ENCODE peak calls at places on chromosomes 4 and X, in five cellular contexts. One of them, this sample, is unnamed.
A peak's percentile ranks its signal among the peaks of the same experiment; 100 is the strongest.

GRCh38 chrX:119181491-119181890 is 53.9 kb upstream of the KIAA1210 start:
- DNase-seq in IMR-90: no peak
- DNase-seq in H9: peak; percentile 63
- DNase-seq in neuronal stem cell: no peak
- DNase-seq in mesenchymal stem cell: no peak
- DNase-seq in this sample: peak; percentile 63

GRCh38 chr4:46388860-46389259 is 1.1 kb downstream of the GABRA2 start:
- DNase-seq in IMR-90: no peak
- DNase-seq in H9: no peak
- DNase-seq in neuronal stem cell: no peak
- DNase-seq in mesenchymal stem cell: peak; percentile 59
- DNase-seq in this sample: no peak

GRCh38 chr4:1793496-1793840 is 375 bp downstream of the FGFR3 start:
- DNase-seq in IMR-90: no peak
- DNase-seq in H9: no peak
- DNase-seq in neuronal stem cell: no peak
- DNase-seq in mesenchymal stem cell: peak; percentile 29
- DNase-seq in this sample: peak; percentile 63

GRCh38 chrX:69616520-69617203 is 749 bp downstream of the EDA start:
- DNase-seq in IMR-90: no peak
- DNase-seq in H9: peak; percentile 36
- DNase-seq in neuronal stem cell: no peak
- DNase-seq in mesenchymal stem cell: no peak
- DNase-seq in this sample: peak; percentile 36

GRCh38 chrX:20521245-20521644 is 254.5 kb upstream of the RPS6KA3 start:
- DNase-seq in IMR-90: peak; percentile 74
- DNase-seq in H9: no peak
- DNase-seq in neuronal stem cell: no peak
- DNase-seq in mesenchymal stem cell: peak; percentile 60
- DNase-seq in this sample: peak; percentile 14

GRCh38 chr4:184978211-184978610 is 40.1 kb upstream of the HELT start:
- DNase-seq in IMR-90: no peak
- DNase-seq in H9: no peak
- DNase-seq in neuronal stem cell: no peak
- DNase-seq in mesenchymal stem cell: no peak
- DNase-seq in this sample: no peak

GRCh38 chr4:137956256-137956655 is 285.9 kb downstream of the SLC7A11 start:
- DNase-seq in IMR-90: peak; percentile 65
- DNase-seq in H9: no peak
- DNase-seq in neuronal stem cell: no peak
- DNase-seq in mesenchymal stem cell: no peak
- DNase-seq in this sample: no peak

GRCh38 chrX:153200462-153200861 is 21.4 kb downstream of the MAGEA1 start:
- DNase-seq in IMR-90: no peak
- DNase-seq in H9: no peak
- DNase-seq in neuronal stem cell: no peak
- DNase-seq in mesenchymal stem cell: no peak
- DNase-seq in this sample: no peak

GRCh38 chr4:25981749-25982148 is 67.7 kb downstream of the SMIM20 start:
- DNase-seq in IMR-90: no peak
- DNase-seq in H9: no peak
- DNase-seq in neuronal stem cell: no peak
- DNase-seq in mesenchymal stem cell: no peak
- DNase-seq in this sample: no peak

GRCh38 chrX:114675365-114675764 is 91.5 kb downstream of the HTR2C start:
- DNase-seq in IMR-90: no peak
- DNase-seq in H9: no peak
- DNase-seq in neuronal stem cell: no peak
- DNase-seq in mesenchymal stem cell: peak; percentile 1
- DNase-seq in this sample: peak; percentile 1

GRCh38 chr4:1035510-1035909 is 24.1 kb downstream of the FGFRL1 start:
- DNase-seq in IMR-90: no peak
- DNase-seq in H9: no peak
- DNase-seq in neuronal stem cell: no peak
- DNase-seq in mesenchymal stem cell: no peak
- DNase-seq in this sample: no peak

GRCh38 chrX:856901-857300 is 226.3 kb downstream of the SHOX start:
- DNase-seq in IMR-90: no peak
- DNase-seq in H9: no peak
- DNase-seq in neuronal stem cell: no peak
- DNase-seq in mesenchymal stem cell: no peak
- DNase-seq in this sample: no peak
- H2BK120ac ChIP-seq in IMR-90: no peak overlapping the region
- H2BK120ac ChIP-seq in H9: no peak overlapping the region
- H2BK120ac ChIP-seq in neuronal stem cell: no peak overlapping the region
- H2BK120ac ChIP-seq in mesenchymal stem cell: no peak overlapping the region
- H2BK120ac ChIP-seq in this sample: no peak overlapping the region

GRCh38 chrX:10174051-10174450 is 17.3 kb downstream of the CLCN4 start:
- DNase-seq in IMR-90: no peak
- DNase-seq in H9: no peak
- DNase-seq in neuronal stem cell: no peak
- DNase-seq in mesenchymal stem cell: no peak
- DNase-seq in this sample: no peak
- H2BK120ac ChIP-seq in IMR-90: peak overlapping the region; percentile 61
- H2BK120ac ChIP-seq in H9: no peak overlapping the region
- H2BK120ac ChIP-seq in neuronal stem cell: no peak overlapping the region
- H2BK120ac ChIP-seq in mesenchymal stem cell: no peak overlapping the region
- H2BK120ac ChIP-seq in this sample: no peak overlapping the region

GRCh38 chr4:155964016-155964891 is 10.6 kb upstream of the CTSO start:
- DNase-seq in IMR-90: no peak
- DNase-seq in H9: no peak
- DNase-seq in neuronal stem cell: no peak
- DNase-seq in mesenchymal stem cell: no peak
- DNase-seq in this sample: no peak
- H2BK120ac ChIP-seq in IMR-90: no peak overlapping the region
- H2BK120ac ChIP-seq in H9: no peak overlapping the region
- H2BK120ac ChIP-seq in neuronal stem cell: no peak overlapping the region
- H2BK120ac ChIP-seq in mesenchymal stem cell: no peak overlapping the region
- H2BK120ac ChIP-seq in this sample: no peak overlapping the region

DNA sequence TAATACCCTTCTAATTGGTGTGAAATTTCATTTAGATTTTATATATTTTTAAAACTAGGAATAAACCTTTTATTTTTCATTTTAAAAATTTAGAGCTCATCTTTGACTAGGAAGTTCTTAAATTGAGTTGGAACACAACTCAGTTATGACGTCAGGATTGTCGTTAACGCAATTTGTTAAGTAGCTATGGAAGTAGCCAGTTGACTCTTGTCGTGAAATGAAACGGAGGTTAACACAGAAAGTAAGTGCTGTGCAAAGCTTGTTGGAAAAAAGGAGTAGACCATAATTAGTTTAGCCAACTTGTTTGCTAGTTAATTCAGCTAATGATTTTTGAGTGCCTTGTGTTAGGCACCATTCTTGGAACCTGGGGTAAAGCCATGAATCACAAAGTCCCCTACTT is 18.3 kb downstream of the LARP7 start:
- DNase-seq in IMR-90: no peak
- DNase-seq in H9: no peak
- DNase-seq in neuronal stem cell: no peak
- DNase-seq in mesenchymal stem cell: no peak
- DNase-seq in this sample: peak; percentile 69
- H2BK120ac ChIP-seq in IMR-90: no peak overlapping the region
- H2BK120ac ChIP-seq in H9: no peak overlapping the region
- H2BK120ac ChIP-seq in neuronal stem cell: no peak overlapping the region
- H2BK120ac ChIP-seq in mesenchymal stem cell: no peak overlapping the region
- H2BK120ac ChIP-seq in this sample: peak overlapping the region; percentile 98